ENCODE peak calls at places on chromosomes 7 and 10, in four cellular contexts. N, J, P and M are unnamed samples.

GRCh38 chr7:28329616-28330373 is 82.5 kb upstream of the CREB5 start:
- DNase-seq in N (no peak), J (no peak), P (no peak), M (no peak)

GRCh38 chr10:125123363-125124113 is 36.8 kb downstream of the CTBP2 start:
- DNase-seq in J (no peak), P (no peak), N (no peak), M (peak; percentile 95)

GRCh38 chr7:80724249-80724871 is 85.9 kb downstream of the CD36 start:
- DNase-seq in J (no peak), P (no peak), N (peak; percentile 13), M (no peak)

GRCh38 chr7:54879776-54880175 is 120.8 kb upstream of the SEC61G start:
- DNase-seq in N (no peak), P (no peak), J (no peak), M (peak; percentile 71)

GRCh38 chr7:47153571-47153970 is 428.3 kb downstream of the TNS3 start:
- DNase-seq in J (no peak), N (peak; percentile 13), P (no peak), M (no peak)

GRCh38 chr10:128484041-128484440 is 357.8 kb upstream of the MKI67 start:
- DNase-seq in J (no peak), P (no peak), N (no peak), M (no peak)

GRCh38 chr10:88433551-88434186 is 149.4 kb downstream of the RNLS start:
- DNase-seq in N (no peak), P (no peak), J (no peak), M (no peak)

GRCh38 chr10:118213456-118213855 is 128.7 kb downstream of the FAM204A start:
- DNase-seq in N (no peak), P (no peak), J (no peak), M (no peak)

GRCh38 chr10:113515521-113516045 is 37.3 kb upstream of the HABP2 start:
- DNase-seq in N (no peak), P (no peak), J (no peak), M (no peak)

GRCh38 chr10:46234431-46235060 is 52.3 kb upstream of the ANTXRL start:
- DNase-seq in N (no peak), J (no peak), P (no peak), M (no peak)

GRCh38 chr7:35508623-35509400 is 186.1 kb downstream of the HERPUD2 start:
- DNase-seq in P (no peak), J (no peak), N (no peak), M (peak; percentile 10)

GRCh38 chr7:50610521-50611277 is 45.5 kb upstream of the DDC start:
- DNase-seq in P (no peak), N (no peak), J (no peak), M (no peak)

GRCh38 chr7:92137531-92137930 is 3.3 kb upstream of the CYP51A1 start:
- DNase-seq in N (no peak), P (no peak), J (no peak), M (no peak)

GRCh38 chr10:126115021-126115610 is 218.8 kb downstream of the FANK1 start:
- DNase-seq in P (no peak), N (no peak), J (no peak), M (no peak)

GRCh38 chr10:16597656-16598055 is 76.0 kb upstream of the C1QL3 start:
- DNase-seq in N (no peak), J (no peak), P (peak; percentile 46), M (no peak)

GRCh38 chr7:44629825-44630580 is 23.6 kb downstream of the OGDH start:
- DNase-seq in N (no peak), J (no peak), P (no peak), M (no peak)

GRCh38 chr7:38628630-38629385 is 2.4 kb downstream of the AMPH start:
- DNase-seq in P (no peak), N (no peak), J (no peak), M (no peak)

GRCh38 chr10:118310822-118311221 is 31.3 kb downstream of the FAM204A start:
- DNase-seq in P (no peak), J (no peak), N (no peak), M (no peak)

GRCh38 chr7:11366118-11366517 is 392.4 kb downstream of the PHF14 start:
- DNase-seq in P (no peak), J (no peak), N (no peak), M (no peak)

GRCh38 chr7:103866919-103867318 is 122.5 kb downstream of the RELN start:
- DNase-seq in J (no peak), P (no peak), N (peak; percentile 71), M (no peak)

GRCh38 chr10:21048086-21048485 is 151.0 kb upstream of the NEBL start:
- DNase-seq in P (no peak), N (no peak), J (no peak), M (peak; percentile 40)

GRCh38 chr7:141262101-141262819 is 188.4 kb downstream of the TMEM178B start:
- DNase-seq in J (no peak), N (no peak), P (no peak), M (no peak)

GRCh38 chr7:158494162-158494586 is 93.4 kb downstream of the PTPRN2 start:
- DNase-seq in P (peak; percentile 52), J (no peak), N (no peak), M (peak; percentile 33)

GRCh38 chr7:158495780-158496179 is 91.8 kb downstream of the PTPRN2 start:
- DNase-seq in N (peak; percentile 14), P (no peak), J (no peak), M (peak; percentile 45)

GRCh38 chr7:158494643-158495042 is 93.0 kb downstream of the PTPRN2 start:
- DNase-seq in P (no peak), J (no peak), N (no peak), M (no peak)

GRCh38 chr7:158497627-158498026 is 90.0 kb downstream of the PTPRN2 start:
- DNase-seq in P (no peak), J (no peak), N (no peak), M (no peak)

DNA sequence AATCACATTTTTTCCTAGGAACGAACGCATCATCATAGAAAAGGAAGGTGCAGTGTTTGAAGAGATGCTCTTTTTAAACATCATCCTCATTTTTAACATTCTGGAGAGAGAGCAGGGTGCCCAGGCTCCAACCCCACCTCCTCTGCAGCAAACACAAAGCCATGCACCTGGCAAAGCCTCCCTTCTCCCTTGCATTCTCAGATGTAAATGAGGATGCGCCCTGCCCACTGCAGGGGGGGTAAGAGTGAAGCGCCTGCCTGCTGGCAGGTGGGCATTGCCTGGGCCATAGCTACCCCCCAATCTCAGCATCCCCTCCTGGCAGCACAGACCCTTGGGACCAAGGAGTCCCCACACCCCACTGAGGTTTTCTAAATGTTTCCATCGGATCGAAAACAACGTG is 92.4 kb downstream of the PTPRN2 start:
- DNase-seq in N (no peak), P (no peak), J (no peak), M (no peak)
- H3K4me2 ChIP-seq in N (no peak overlapping the region), P (no peak overlapping the region), J (no peak overlapping the region), M (no peak overlapping the region)

GRCh38 chr10:106147050-106147449 is 1017.5 kb downstream of the SORCS1 start:
- DNase-seq in N (no peak), P (no peak), J (no peak), M (no peak)
- TF ChIP-seq POLR2AphosphoS2 in N (no peak), P (no peak), J (no peak), M (no peak)

GRCh38 chr10:98235876-98236275 is 32.1 kb downstream of the LOXL4 start:
- DNase-seq in P (no peak), J (no peak), N (no peak), M (no peak)

GRCh38 chr10:98226508-98227144 is 41.4 kb downstream of the LOXL4 start:
- DNase-seq in J (no peak), N (no peak), P (peak; percentile 30), M (no peak)

GRCh38 chr10:98236866-98237265 is 31.1 kb downstream of the LOXL4 start:
- DNase-seq in P (peak; percentile 71), J (no peak), N (no peak), M (no peak)

GRCh38 chr10:98231417-98231816 is 36.6 kb downstream of the LOXL4 start:
- DNase-seq in P (no peak), J (no peak), N (no peak), M (no peak)
- TF ChIP-seq CHD2 in P (no peak), J (no peak), N (no peak), M (no peak)

GRCh38 chr7:30274641-30275040 is 9.8 kb upstream of the ZNRF2 start:
- DNase-seq in J (no peak), N (no peak), P (no peak), M (no peak)
- H3K4me2 ChIP-seq in J (no peak overlapping the region), N (no peak overlapping the region), P (no peak overlapping the region), M (no peak overlapping the region)

GRCh38 chr7:126924477-126924876 is 328.3 kb downstream of the GRM8 start:
- DNase-seq in P (no peak), N (no peak), J (no peak), M (no peak)
- TF ChIP-seq POLR2AphosphoS2 in P (no peak), N (no peak), J (no peak), M (no peak)

GRCh38 chr7:142647749-142648148 is 101.5 kb upstream of the PRSS1 start:
- DNase-seq in N (no peak), J (no peak), P (no peak), M (no peak)
- TF ChIP-seq CHD2 in N (no peak), J (no peak), P (no peak), M (no peak)

GRCh38 chr10:77091745-77092144 is 545.9 kb downstream of the KCNMA1 start:
- DNase-seq in P (no peak), J (no peak), N (no peak), M (no peak)
- H3K4me2 ChIP-seq in P (no peak overlapping the region), J (no peak overlapping the region), N (no peak overlapping the region), M (no peak overlapping the region)